ENCODE peak calls at places on chromosomes 1 and 21, in five cellular contexts. V is astrocyte of the spinal cord, Z is lung, G is tibial artery, H is GM12865. Q is an unnamed sample.

GRCh38 chr1:245169391-245169790 is 14.6 kb downstream of the KIF26B start:
- DNase-seq in V (no peak), Z (no peak), G (no peak), H (no peak), Q (no peak)

GRCh38 chr1:903721-904270 is 19.9 kb upstream of the SAMD11 start:
- DNase-seq in V (no peak), Z (peak; percentile 28), G (peak; percentile 68), H (peak; percentile 1), Q (no peak)

GRCh38 chr1:53342735-53343470 is 15.0 kb upstream of the LRP8 start:
- DNase-seq in V (no peak), Z (no peak), G (peak; percentile 27), H (no peak), Q (no peak)

GRCh38 chr1:20666804-20667203 is 5.6 kb upstream of the DDOST start:
- DNase-seq in V (no peak), Z (no peak), G (no peak), H (peak; percentile 51), Q (peak; percentile 6)

GRCh38 chr1:240575976-240576666 is 35.8 kb downstream of the GREM2 start:
- DNase-seq in V (peak; percentile 51), Z (no peak), G (no peak), H (peak; percentile 39), Q (peak; percentile 31)

GRCh38 chr1:236465959-236466303 is 57.9 kb upstream of the LGALS8 start:
- DNase-seq in V (no peak), Z (no peak), G (no peak), H (peak; percentile 68), Q (no peak)

GRCh38 chr21:37532868-37533780 is 166.6 kb downstream of the DYRK1A start:
- DNase-seq in V (peak; percentile 38), Z (no peak), G (peak; percentile 84), H (peak; percentile 68), Q (peak; percentile 18)

GRCh38 chr1:179366093-179366800 is 476 bp downstream of the AXDND1 start:
- DNase-seq in V (peak; percentile 21), Z (no peak), G (no peak), H (no peak), Q (peak; percentile 11)

GRCh38 chr1:218933526-218933925 is 240.2 kb upstream of the LYPLAL1 start:
- DNase-seq in V (no peak), Z (no peak), G (no peak), H (no peak), Q (no peak)

GRCh38 chr21:25573409-25574206 is 33.7 kb downstream of the MRPL39 start:
- DNase-seq in V (peak; percentile 91), Z (no peak), G (no peak), H (peak; percentile 83), Q (peak; percentile 81)

GRCh38 chr1:202807367-202807925 is 775 bp downstream of the KDM5B start:
- DNase-seq in V (peak; percentile 25), Z (no peak), G (peak; percentile 67), H (no peak), Q (no peak)

GRCh38 chr1:210841926-210842625 is 291.9 kb downstream of the KCNH1 start:
- DNase-seq in V (no peak), Z (no peak), G (no peak), H (no peak), Q (no peak)

GRCh38 chr21:44955803-44956175 is 16.0 kb downstream of the SLX9 start:
- DNase-seq in V (no peak), Z (no peak), G (no peak), H (no peak), Q (no peak)

GRCh38 chr1:111221633-111222286 is 5.8 kb upstream of the CHI3L2 start:
- DNase-seq in V (no peak), Z (no peak), G (no peak), H (peak; percentile 99), Q (no peak)

GRCh38 chr1:59678809-59679228 is 135.9 kb upstream of the HOOK1 start:
- DNase-seq in V (peak; percentile 98), Z (no peak), G (no peak), H (no peak), Q (peak; percentile 91)

GRCh38 chr1:241202321-241202845 is 154.6 kb downstream of the RGS7 start:
- DNase-seq in V (no peak), Z (no peak), G (no peak), H (no peak), Q (no peak)

GRCh38 chr1:223747838-223748335 is 35.5 kb downstream of the CAPN2 start:
- DNase-seq in V (peak; percentile 41), Z (peak; percentile 45), G (no peak), H (peak; percentile 39), Q (peak; percentile 79)

GRCh38 chr1:246454655-246455054 is 52.4 kb downstream of the SMYD3 start:
- DNase-seq in V (no peak), Z (no peak), G (no peak), H (no peak), Q (no peak)

GRCh38 chr1:59096501-59096900 is 200.4 kb upstream of the FGGY start:
- DNase-seq in V (no peak), Z (no peak), G (no peak), H (no peak), Q (no peak)

GRCh38 chr1:10796029-10796944 is at the start of gene CASZ1:
- DNase-seq in V (peak; percentile 89), Z (peak; percentile 81), G (peak; percentile 82), H (no peak), Q (peak; percentile 90)

GRCh38 chr1:223363856-223364684 is at the start of gene SUSD4:
- DNase-seq in V (no peak), Z (peak; percentile 51), G (no peak), H (peak; percentile 41), Q (no peak)

GRCh38 chr1:167171286-167171929 is 49.3 kb upstream of the POU2F1 start:
- DNase-seq in V (peak; percentile 55), Z (no peak), G (no peak), H (no peak), Q (no peak)

GRCh38 chr1:160534823-160535605 is 12.0 kb upstream of the SLAMF6 start:
- DNase-seq in V (no peak), Z (no peak), G (no peak), H (no peak), Q (no peak)

GRCh38 chr1:67572594-67573221 is 112.3 kb upstream of the GADD45A start:
- DNase-seq in V (no peak), Z (peak; percentile 45), G (no peak), H (no peak), Q (no peak)

GRCh38 chr1:164630626-164631396 is 71.8 kb downstream of the PBX1 start:
- DNase-seq in V (no peak), Z (no peak), G (no peak), H (no peak), Q (no peak)

GRCh38 chr1:2230781-2231666 is 2.9 kb downstream of the SKI start:
- DNase-seq in V (no peak), Z (no peak), G (peak; percentile 82), H (peak; percentile 42), Q (no peak)

GRCh38 chr1:2232916-2233438 is 4.9 kb downstream of the SKI start:
- DNase-seq in V (no peak), Z (no peak), G (no peak), H (no peak), Q (peak; percentile 29)

GRCh38 chr1:2231667-2232254 is 3.6 kb downstream of the SKI start:
- DNase-seq in V (peak; percentile 91), Z (peak; percentile 89), G (peak; percentile 98), H (no peak), Q (peak; percentile 90)

GRCh38 chr1:2233468-2233867 is 5.3 kb downstream of the SKI start:
- DNase-seq in V (no peak), Z (no peak), G (no peak), H (no peak), Q (peak; percentile 19)

DNA sequence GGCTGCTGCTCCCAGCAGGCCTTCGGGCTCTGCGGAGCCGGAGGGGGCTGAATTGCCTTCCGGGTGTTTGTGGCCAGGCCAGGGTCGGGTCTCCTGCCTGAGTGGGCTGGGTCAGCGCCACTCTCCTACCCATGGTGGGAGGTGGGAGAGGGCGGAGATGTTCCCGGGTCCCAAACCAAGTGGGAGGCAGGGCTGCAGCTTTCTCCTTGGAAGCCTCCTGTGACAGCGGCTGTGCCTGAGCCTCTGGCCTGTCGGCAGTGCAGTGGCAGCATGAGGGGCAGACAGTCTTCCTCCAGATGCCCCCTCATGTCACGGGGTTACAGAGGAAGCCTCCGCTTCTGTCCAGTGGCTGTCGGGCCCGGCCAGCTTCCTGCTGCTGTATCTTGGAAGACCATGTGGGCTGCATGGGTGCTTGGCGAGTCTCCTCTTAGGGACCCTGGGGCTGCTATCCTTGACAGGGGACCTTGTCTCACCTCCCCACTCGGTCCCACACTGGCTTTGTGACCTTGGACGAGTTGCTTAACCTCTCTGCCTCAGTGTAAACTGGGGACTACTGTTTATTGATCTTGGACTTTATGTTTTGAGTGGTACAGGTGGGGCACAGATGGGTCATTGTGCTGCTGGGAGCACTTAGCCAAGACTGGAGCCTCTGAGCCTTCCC is 4.3 kb downstream of the SKI start:
- DNase-seq in V (no peak), Z (no peak), G (no peak), H (no peak), Q (no peak)
- TF ChIP-seq CTCF in V (no peak), Z (no peak), G (no peak), H (no peak), Q (no peak)

GRCh38 chr1:46530791-46531409 is 20.5 kb downstream of the KNCN start:
- DNase-seq in V (no peak), Z (no peak), G (no peak), H (no peak), Q (no peak)
- TF ChIP-seq CTCF in V (no peak), Z (no peak), G (no peak), H (no peak), Q (peak; percentile 16)

DNA sequence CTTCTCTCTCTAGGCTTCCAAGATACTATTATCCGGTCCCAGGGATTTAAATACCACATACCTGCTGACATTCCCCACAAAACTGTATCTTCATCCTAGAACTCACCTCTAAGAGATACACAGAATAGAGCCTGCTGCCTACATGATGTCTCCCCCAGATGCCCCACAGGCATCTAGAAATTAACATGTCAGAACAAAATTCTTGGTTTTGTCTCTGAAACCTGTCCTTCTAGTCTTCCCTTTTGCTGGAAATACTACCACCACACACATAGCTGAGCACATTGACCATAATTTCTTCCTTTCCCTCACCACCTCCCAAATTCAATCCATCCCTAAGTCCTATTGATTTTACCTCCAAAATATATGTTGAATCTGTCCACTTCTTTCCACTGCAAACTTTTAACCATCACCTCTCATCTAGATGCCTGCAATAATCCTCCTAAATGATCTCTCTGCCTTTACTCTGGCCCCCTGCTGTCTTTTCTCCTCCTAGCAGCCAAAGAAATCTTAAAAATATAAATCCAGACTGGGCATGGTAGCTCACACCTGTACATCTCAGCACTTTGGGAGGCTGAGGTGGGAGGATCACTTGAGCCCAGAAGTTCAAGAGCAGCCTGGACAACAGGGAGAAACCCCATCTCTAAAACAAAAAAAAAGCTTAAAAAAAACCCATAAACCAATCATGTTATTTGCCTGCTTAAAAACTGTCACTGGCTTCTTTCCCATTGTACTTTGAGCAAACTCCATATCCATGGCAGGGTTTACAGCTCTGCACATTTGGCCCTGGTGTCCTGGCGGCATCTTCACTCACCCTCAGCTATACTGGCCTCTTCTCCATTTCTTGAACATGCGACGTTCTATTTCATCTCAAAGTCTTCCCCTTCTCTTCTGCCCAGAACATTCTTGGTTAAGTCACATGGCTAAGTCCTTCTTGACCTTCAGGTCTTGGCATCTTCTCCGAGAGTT is 6.2 kb upstream of the FAM76A start:
- DNase-seq in V (peak; percentile 2), Z (no peak), G (no peak), H (peak; percentile 28), Q (peak; percentile 22)
- TF ChIP-seq CTCF in V (peak; percentile 30), Z (no peak), G (no peak), H (no peak), Q (peak; percentile 54)

GRCh38 chr1:4796161-4796998 is 142.0 kb downstream of the AJAP1 start:
- DNase-seq in V (no peak), Z (no peak), G (no peak), H (peak; percentile 81), Q (no peak)
- TF ChIP-seq CTCF in V (no peak), Z (no peak), G (no peak), H (peak; percentile 16), Q (no peak)

GRCh38 chr1:155961937-155962336 is 16.4 kb downstream of the ARHGEF2 start:
- DNase-seq in V (peak; percentile 96), Z (peak; percentile 68), G (peak; percentile 97), H (peak; percentile 60), Q (peak; percentile 93)
- TF ChIP-seq CTCF in V (peak; percentile 61), Z (no peak), G (peak; percentile 56), H (peak; percentile 29), Q (peak; percentile 47)

Q was measured in fibroblast of pulmonary artery.